ENCODE peak calls at places on chromosomes 12 and 14, in nine cellular contexts. One of them, this sample, is unnamed. For H3K27me3, the result is how much of the 10 kb centered on the place peaks cover.

GRCh38 chr12:91813701-91814100 is 331.9 kb downstream of the BTG1 start:
- DNase-seq in lung: no peak
- DNase-seq in astrocyte: no peak
- DNase-seq in right lobe of liver: no peak
- DNase-seq in heart left ventricle: no peak
- DNase-seq in H7: no peak
- DNase-seq in H1: no peak
- DNase-seq in heart right ventricle: no peak
- DNase-seq in breast epithelium: no peak
- DNase-seq in this sample: no peak

GRCh38 chr12:123772074-123772473 is 10.0 kb downstream of the DNAH10 start:
- DNase-seq in astrocyte: no peak
- DNase-seq in H7: no peak
- DNase-seq in breast epithelium: no peak
- DNase-seq in H1: no peak
- DNase-seq in heart left ventricle: no peak
- DNase-seq in heart right ventricle: no peak
- DNase-seq in right lobe of liver: no peak
- DNase-seq in lung: no peak
- DNase-seq in this sample: no peak

GRCh38 chr12:96850676-96851075 is 56.4 kb upstream of the NEDD1 start:
- DNase-seq in lung: no peak
- DNase-seq in H1: no peak
- DNase-seq in breast epithelium: no peak
- DNase-seq in heart left ventricle: no peak
- DNase-seq in astrocyte: no peak
- DNase-seq in heart right ventricle: no peak
- DNase-seq in right lobe of liver: no peak
- DNase-seq in H7: no peak
- DNase-seq in this sample: no peak

GRCh38 chr12:10562306-10562933 is 51.0 kb downstream of the MAGOHB start:
- DNase-seq in heart right ventricle: no peak
- DNase-seq in astrocyte: peak
- DNase-seq in heart left ventricle: no peak
- DNase-seq in lung: no peak
- DNase-seq in H7: peak
- DNase-seq in right lobe of liver: no peak
- DNase-seq in breast epithelium: no peak
- DNase-seq in H1: no peak
- DNase-seq in this sample: no peak

GRCh38 chr14:83300454-83301064 is 1766.9 kb upstream of the SEL1L start:
- DNase-seq in breast epithelium: no peak
- DNase-seq in H1: no peak
- DNase-seq in heart left ventricle: no peak
- DNase-seq in astrocyte: peak
- DNase-seq in right lobe of liver: no peak
- DNase-seq in lung: no peak
- DNase-seq in heart right ventricle: no peak
- DNase-seq in H7: no peak
- DNase-seq in this sample: no peak

GRCh38 chr12:24853588-24853987 is 95.3 kb downstream of the BCAT1 start:
- DNase-seq in right lobe of liver: no peak
- DNase-seq in heart right ventricle: no peak
- DNase-seq in lung: no peak
- DNase-seq in H1: no peak
- DNase-seq in heart left ventricle: no peak
- DNase-seq in H7: no peak
- DNase-seq in breast epithelium: no peak
- DNase-seq in astrocyte: peak
- DNase-seq in this sample: no peak

GRCh38 chr14:89648510-89648909 is 231.5 kb upstream of the FOXN3 start:
- DNase-seq in heart right ventricle: no peak
- DNase-seq in H7: no peak
- DNase-seq in breast epithelium: no peak
- DNase-seq in astrocyte: no peak
- DNase-seq in right lobe of liver: no peak
- DNase-seq in heart left ventricle: no peak
- DNase-seq in lung: no peak
- DNase-seq in H1: no peak
- DNase-seq in this sample: no peak

GRCh38 chr12:132401982-132402381 is 72.6 kb upstream of the GALNT9 start:
- DNase-seq in right lobe of liver: no peak
- DNase-seq in heart right ventricle: no peak
- DNase-seq in astrocyte: no peak
- DNase-seq in H7: no peak
- DNase-seq in H1: no peak
- DNase-seq in lung: no peak
- DNase-seq in heart left ventricle: no peak
- DNase-seq in breast epithelium: no peak
- DNase-seq in this sample: no peak

GRCh38 chr12:2054091-2055018 is 1.6 kb downstream of the CACNA1C start:
- DNase-seq in right lobe of liver: no peak
- DNase-seq in breast epithelium: peak
- DNase-seq in heart right ventricle: no peak
- DNase-seq in astrocyte: no peak
- DNase-seq in heart left ventricle: no peak
- DNase-seq in H7: peak
- DNase-seq in H1: no peak
- DNase-seq in lung: no peak
- DNase-seq in this sample: peak

GRCh38 chr12:2057793-2058408 is 5.1 kb downstream of the CACNA1C start:
- DNase-seq in astrocyte: no peak
- DNase-seq in H1: no peak
- DNase-seq in heart right ventricle: no peak
- DNase-seq in heart left ventricle: no peak
- DNase-seq in right lobe of liver: no peak
- DNase-seq in lung: no peak
- DNase-seq in H7: no peak
- DNase-seq in breast epithelium: peak
- DNase-seq in this sample: no peak

GRCh38 chr12:2053675-2054070 is 886 bp downstream of the CACNA1C start:
- DNase-seq in H7: peak
- DNase-seq in right lobe of liver: no peak
- DNase-seq in lung: no peak
- DNase-seq in heart right ventricle: peak
- DNase-seq in heart left ventricle: no peak
- DNase-seq in astrocyte: no peak
- DNase-seq in H1: no peak
- DNase-seq in breast epithelium: no peak
- DNase-seq in this sample: peak

GRCh38 chr12:2058837-2059236 is 6.0 kb downstream of the CACNA1C start:
- DNase-seq in H7: peak
- DNase-seq in breast epithelium: no peak
- DNase-seq in astrocyte: no peak
- DNase-seq in H1: no peak
- DNase-seq in lung: no peak
- DNase-seq in heart left ventricle: no peak
- DNase-seq in right lobe of liver: no peak
- DNase-seq in heart right ventricle: no peak
- DNase-seq in this sample: no peak

DNA sequence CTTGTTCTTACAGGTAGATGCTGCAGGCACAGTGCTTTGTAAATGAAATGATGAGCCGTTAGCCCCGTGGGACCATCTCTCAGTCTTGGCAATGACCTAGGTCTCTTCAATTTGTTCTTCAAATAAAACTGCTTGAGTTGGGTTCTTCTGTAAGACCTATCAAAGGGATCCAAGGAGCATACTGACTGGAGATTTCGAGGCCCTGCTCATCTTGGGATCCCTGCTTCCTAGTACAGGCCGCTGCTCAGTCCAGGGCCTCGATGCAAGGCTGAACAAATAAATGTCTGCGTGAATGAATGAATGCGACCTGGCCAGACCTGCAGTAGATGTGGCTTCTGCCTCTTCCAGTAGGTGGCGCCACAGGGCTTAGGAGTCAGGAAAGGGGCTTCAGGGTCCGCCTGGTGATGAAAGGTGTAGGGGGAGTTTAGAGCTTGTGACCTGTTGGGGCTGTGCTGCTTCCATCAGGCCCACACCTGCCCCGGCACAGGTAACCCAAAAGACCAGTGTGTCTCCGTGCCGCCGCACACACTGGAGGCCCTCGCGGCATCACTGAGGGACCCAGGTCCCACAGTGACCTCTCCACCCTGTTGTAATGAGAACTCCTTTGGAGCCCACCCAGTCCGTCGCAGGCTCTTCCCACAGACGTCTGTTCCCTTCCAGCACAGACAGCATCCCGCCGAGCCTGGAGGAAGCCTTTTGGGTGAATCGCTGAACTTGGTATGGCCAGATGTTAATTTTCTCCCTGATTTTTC is 4.4 kb downstream of the CACNA1C start:
- DNase-seq in heart left ventricle: peak
- DNase-seq in H7: peak
- DNase-seq in breast epithelium: peak
- DNase-seq in heart right ventricle: peak
- DNase-seq in lung: no peak
- DNase-seq in astrocyte: no peak
- DNase-seq in right lobe of liver: peak
- DNase-seq in H1: peak
- DNase-seq in this sample: peak
- H3K27me3 ChIP-seq in heart left ventricle: under half
- H3K27me3 ChIP-seq in H7: under half
- H3K27me3 ChIP-seq in breast epithelium: under half
- H3K27me3 ChIP-seq in heart right ventricle: under half
- H3K27me3 ChIP-seq in lung: under half
- H3K27me3 ChIP-seq in astrocyte: under half
- H3K27me3 ChIP-seq in right lobe of liver: under half
- H3K27me3 ChIP-seq in H1: under half
- H3K27me3 ChIP-seq in this sample: under half

GRCh38 chr14:104141621-104142091 is 3.3 kb downstream of the KIF26A start:
- DNase-seq in lung: no peak
- DNase-seq in heart right ventricle: peak
- DNase-seq in H1: no peak
- DNase-seq in right lobe of liver: peak
- DNase-seq in H7: peak
- DNase-seq in astrocyte: no peak
- DNase-seq in heart left ventricle: peak
- DNase-seq in breast epithelium: no peak
- DNase-seq in this sample: peak

GRCh38 chr14:104142136-104143041 is 4.0 kb downstream of the KIF26A start:
- DNase-seq in breast epithelium: no peak
- DNase-seq in H1: no peak
- DNase-seq in right lobe of liver: no peak
- DNase-seq in heart left ventricle: peak
- DNase-seq in H7: peak
- DNase-seq in lung: no peak
- DNase-seq in astrocyte: no peak
- DNase-seq in heart right ventricle: no peak
- DNase-seq in this sample: peak

GRCh38 chr14:104139460-104140212 is 1.2 kb downstream of the KIF26A start:
- DNase-seq in breast epithelium: no peak
- DNase-seq in H7: peak
- DNase-seq in right lobe of liver: peak
- DNase-seq in heart right ventricle: peak
- DNase-seq in lung: no peak
- DNase-seq in heart left ventricle: peak
- DNase-seq in H1: no peak
- DNase-seq in astrocyte: no peak
- DNase-seq in this sample: peak

GRCh38 chr14:104140213-104140462 is 1.8 kb downstream of the KIF26A start:
- DNase-seq in heart left ventricle: peak
- DNase-seq in H7: no peak
- DNase-seq in astrocyte: no peak
- DNase-seq in heart right ventricle: peak
- DNase-seq in right lobe of liver: peak
- DNase-seq in H1: no peak
- DNase-seq in lung: no peak
- DNase-seq in breast epithelium: no peak
- DNase-seq in this sample: peak

DNA sequence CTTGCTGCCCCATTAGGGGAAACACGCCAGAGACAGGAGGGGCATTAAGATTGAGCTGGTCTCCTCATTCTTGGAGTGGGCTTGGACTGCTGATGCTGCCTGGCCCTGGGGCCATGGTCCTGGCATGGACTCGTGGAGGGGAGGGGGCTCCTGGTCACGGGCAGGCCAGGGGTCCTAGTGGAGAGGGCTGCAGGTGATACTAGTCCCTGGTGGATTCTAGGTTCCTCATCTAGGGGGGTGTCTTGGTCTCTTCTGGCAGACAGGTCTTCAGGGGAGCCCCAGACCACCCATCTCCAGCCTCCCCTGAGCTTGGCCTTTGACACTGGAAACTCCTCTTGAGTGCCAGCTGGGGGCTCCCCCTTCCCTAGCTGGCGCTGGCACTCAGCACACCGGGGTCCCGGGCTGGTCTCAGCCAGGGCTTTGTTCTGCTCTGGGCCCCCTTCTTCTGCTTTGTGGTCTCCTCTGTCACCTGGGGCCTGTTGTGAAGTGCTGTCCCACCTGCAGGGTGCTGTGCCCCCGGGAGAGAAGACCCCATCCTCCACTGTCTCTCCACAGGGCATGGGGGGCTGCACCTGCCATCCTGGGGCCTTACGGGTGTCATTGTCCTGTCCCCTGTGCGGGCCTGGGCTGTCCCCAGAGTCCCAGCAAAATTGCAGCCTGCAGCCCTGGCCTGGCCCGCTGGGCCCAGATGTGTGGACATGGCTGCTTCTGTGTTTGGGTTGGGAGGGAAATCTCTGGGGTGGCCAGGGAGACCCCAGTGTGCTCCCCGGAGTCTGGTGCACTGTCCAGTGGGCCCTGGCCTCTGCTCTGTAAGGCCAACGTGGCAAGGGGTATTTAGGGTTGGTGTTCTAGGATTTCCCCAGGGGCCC is 2.3 kb downstream of the KIF26A start:
- DNase-seq in right lobe of liver: peak
- DNase-seq in H1: no peak
- DNase-seq in H7: peak
- DNase-seq in heart right ventricle: peak
- DNase-seq in heart left ventricle: peak
- DNase-seq in breast epithelium: no peak
- DNase-seq in lung: no peak
- DNase-seq in astrocyte: no peak
- DNase-seq in this sample: peak
- H3K4me3 ChIP-seq in right lobe of liver: no peak
- H3K4me3 ChIP-seq in H1: peak
- H3K4me3 ChIP-seq in H7: no peak
- H3K4me3 ChIP-seq in heart right ventricle: peak
- H3K4me3 ChIP-seq in heart left ventricle: peak
- H3K4me3 ChIP-seq in breast epithelium: no peak
- H3K4me3 ChIP-seq in lung: no peak
- H3K4me3 ChIP-seq in astrocyte: no peak
- H3K4me3 ChIP-seq in this sample: no peak

GRCh38 chr14:104559043-104559768 is 20.4 kb upstream of the C14orf180 start:
- DNase-seq in right lobe of liver: peak
- DNase-seq in heart left ventricle: peak
- DNase-seq in breast epithelium: no peak
- DNase-seq in heart right ventricle: peak
- DNase-seq in astrocyte: no peak
- DNase-seq in lung: no peak
- DNase-seq in H7: no peak
- DNase-seq in H1: no peak
- DNase-seq in this sample: peak

GRCh38 chr14:104561124-104561531 is 18.4 kb upstream of the C14orf180 start:
- DNase-seq in heart right ventricle: peak
- DNase-seq in breast epithelium: no peak
- DNase-seq in H1: no peak
- DNase-seq in right lobe of liver: no peak
- DNase-seq in lung: no peak
- DNase-seq in heart left ventricle: peak
- DNase-seq in astrocyte: no peak
- DNase-seq in H7: no peak
- DNase-seq in this sample: peak

GRCh38 chr14:104561661-104562495 is 17.7 kb upstream of the C14orf180 start:
- DNase-seq in astrocyte: no peak
- DNase-seq in right lobe of liver: no peak
- DNase-seq in H1: no peak
- DNase-seq in heart left ventricle: peak
- DNase-seq in breast epithelium: no peak
- DNase-seq in lung: no peak
- DNase-seq in heart right ventricle: peak
- DNase-seq in H7: no peak
- DNase-seq in this sample: peak

GRCh38 chr14:104559769-104560585 is 19.6 kb upstream of the C14orf180 start:
- DNase-seq in heart left ventricle: peak
- DNase-seq in lung: no peak
- DNase-seq in H1: no peak
- DNase-seq in heart right ventricle: peak
- DNase-seq in right lobe of liver: peak
- DNase-seq in H7: no peak
- DNase-seq in breast epithelium: no peak
- DNase-seq in astrocyte: no peak
- DNase-seq in this sample: no peak

GRCh38 chr14:104560586-104560945 is 19.0 kb upstream of the C14orf180 start:
- DNase-seq in right lobe of liver: no peak
- DNase-seq in breast epithelium: no peak
- DNase-seq in heart left ventricle: peak
- DNase-seq in heart right ventricle: peak
- DNase-seq in H7: no peak
- DNase-seq in H1: no peak
- DNase-seq in astrocyte: no peak
- DNase-seq in lung: no peak
- DNase-seq in this sample: peak
- H3K27me3 ChIP-seq in right lobe of liver: under half
- H3K27me3 ChIP-seq in breast epithelium: half or more
- H3K27me3 ChIP-seq in heart left ventricle: under half
- H3K27me3 ChIP-seq in heart right ventricle: under half
- H3K27me3 ChIP-seq in H7: under half
- H3K27me3 ChIP-seq in H1: under half
- H3K27me3 ChIP-seq in astrocyte: under half
- H3K27me3 ChIP-seq in lung: under half
- H3K27me3 ChIP-seq in this sample: under half

GRCh38 chr14:66507181-66507721 is 696 bp upstream of the GPHN start:
- DNase-seq in H7: no peak
- DNase-seq in right lobe of liver: no peak
- DNase-seq in H1: no peak
- DNase-seq in breast epithelium: no peak
- DNase-seq in heart left ventricle: no peak
- DNase-seq in heart right ventricle: no peak
- DNase-seq in astrocyte: no peak
- DNase-seq in lung: no peak
- DNase-seq in this sample: no peak
- H3K4me3 ChIP-seq in H7: peak
- H3K4me3 ChIP-seq in right lobe of liver: peak
- H3K4me3 ChIP-seq in H1: peak
- H3K4me3 ChIP-seq in breast epithelium: peak
- H3K4me3 ChIP-seq in heart left ventricle: peak
- H3K4me3 ChIP-seq in heart right ventricle: peak
- H3K4me3 ChIP-seq in astrocyte: peak
- H3K4me3 ChIP-seq in lung: peak
- H3K4me3 ChIP-seq in this sample: peak